ENCODE peak calls at places on chromosomes 6 and 20, in five cellular contexts. D, O, E, J and P are unnamed samples.

GRCh38 chr6:139037490-139037889 is 8.9 kb downstream of the ABRACL start:
- DNase-seq in D (no peak), O (no peak), E (no peak), J (no peak), P (no peak)

GRCh38 chr6:41736207-41736710 is 851 bp upstream of the TFEB start:
- DNase-seq in D (no peak), O (no peak), E (no peak), J (no peak), P (no peak)

GRCh38 chr6:83265384-83265783 is 72.2 kb downstream of the RWDD2A start:
- DNase-seq in D (no peak), O (no peak), E (peak), J (no peak), P (no peak)

GRCh38 chr6:156652231-156652750 is 124.9 kb upstream of the ARID1B start:
- DNase-seq in D (no peak), O (no peak), E (no peak), J (no peak), P (no peak)

GRCh38 chr20:61734733-61735502 is 330.8 kb downstream of the TAF4 start:
- DNase-seq in D (no peak), O (no peak), E (no peak), J (no peak), P (no peak)

GRCh38 chr20:44166008-44166407 is 21.0 kb downstream of the JPH2 start:
- DNase-seq in D (no peak), O (no peak), E (no peak), J (no peak), P (no peak)

GRCh38 chr6:26033132-26033941 is 53.9 kb upstream of the HFE start:
- DNase-seq in D (peak), O (peak), E (peak), J (peak), P (peak)

GRCh38 chr6:10383312-10384063 is 31.4 kb downstream of the TFAP2A start:
- DNase-seq in D (peak), O (no peak), E (no peak), J (no peak), P (no peak)

GRCh38 chr6:12967686-12968085 is 251.1 kb downstream of the PHACTR1 start:
- DNase-seq in D (no peak), O (no peak), E (no peak), J (no peak), P (no peak)

GRCh38 chr6:158815915-158816314 is 3.3 kb downstream of the EZR start:
- DNase-seq in D (no peak), O (no peak), E (no peak), J (no peak), P (no peak)

GRCh38 chr20:47544852-47545251 is 43.2 kb downstream of the NCOA3 start:
- DNase-seq in D (no peak), O (no peak), E (no peak), J (no peak), P (no peak)

GRCh38 chr6:14458669-14459266 is 341.2 kb downstream of the CD83 start:
- DNase-seq in D (no peak), O (no peak), E (no peak), J (no peak), P (no peak)

GRCh38 chr20:14921546-14921945 is 584.1 kb upstream of the FLRT3 start:
- DNase-seq in D (no peak), O (no peak), E (no peak), J (no peak), P (no peak)

GRCh38 chr6:18209539-18210197 is 54.4 kb downstream of the KDM1B start:
- DNase-seq in D (no peak), O (no peak), E (no peak), J (no peak), P (no peak)

GRCh38 chr20:47698142-47698541 is 87.1 kb downstream of the SULF2 start:
- DNase-seq in D (no peak), O (no peak), E (no peak), J (no peak), P (no peak)

GRCh38 chr6:129667621-129668020 is 42.4 kb downstream of the ARHGAP18 start:
- DNase-seq in D (no peak), O (no peak), E (no peak), J (no peak), P (no peak)

GRCh38 chr20:17227199-17227535 is 327 bp downstream of the PCSK2 start:
- DNase-seq in D (no peak), O (no peak), E (no peak), J (no peak), P (no peak)

GRCh38 chr20:17227669-17228623 is 1.1 kb downstream of the PCSK2 start:
- DNase-seq in D (no peak), O (no peak), E (no peak), J (no peak), P (no peak)

GRCh38 chr20:17226410-17227198 is at the start of gene PCSK2:
- DNase-seq in D (no peak), O (no peak), E (no peak), J (no peak), P (peak)

GRCh38 chr20:17229256-17229655 is 2.4 kb downstream of the PCSK2 start:
- DNase-seq in D (no peak), O (no peak), E (no peak), J (no peak), P (no peak)

GRCh38 chr20:17228624-17229061 is 1.8 kb downstream of the PCSK2 start:
- DNase-seq in D (no peak), O (no peak), E (no peak), J (no peak), P (no peak)
- H3K4me3 ChIP-seq in D (no peak), O (no peak), E (no peak), J (no peak), P (no peak)

GRCh38 chr6:160337301-160337700 is 10.9 kb upstream of the SLC22A3 start:
- DNase-seq in D (no peak), O (no peak), E (peak), J (no peak), P (no peak)

GRCh38 chr6:160333101-160333500 is 15.1 kb upstream of the SLC22A3 start:
- DNase-seq in D (no peak), O (no peak), E (no peak), J (no peak), P (no peak)

GRCh38 chr6:160337991-160338390 is 10.2 kb upstream of the SLC22A3 start:
- DNase-seq in D (no peak), O (no peak), E (peak), J (no peak), P (no peak)

GRCh38 chr6:160333841-160334240 is 14.3 kb upstream of the SLC22A3 start:
- DNase-seq in D (peak), O (no peak), E (no peak), J (no peak), P (no peak)

DNA sequence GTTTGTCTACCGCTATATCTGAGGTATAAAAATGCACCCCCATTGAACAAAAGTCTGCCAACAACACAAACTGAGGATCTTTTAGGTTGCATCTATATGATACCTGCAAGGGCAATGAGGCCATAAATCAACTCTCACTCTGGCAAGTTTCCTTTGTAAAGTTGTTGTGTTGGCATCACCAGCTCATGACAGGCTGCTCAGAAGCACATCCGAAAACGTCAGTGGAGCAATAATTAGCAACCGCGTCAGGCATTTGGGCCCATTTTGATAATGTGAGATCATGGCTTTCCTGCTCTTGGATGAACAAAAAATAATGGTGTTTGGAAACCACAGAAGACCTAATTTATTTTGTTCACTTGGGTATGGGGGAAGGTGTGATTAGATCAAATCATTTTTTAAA is 12.0 kb upstream of the SLC22A3 start:
- DNase-seq in D (no peak), O (no peak), E (no peak), J (no peak), P (no peak)
- H3K4me3 ChIP-seq in D (no peak), O (no peak), E (no peak), J (no peak), P (no peak)

DNA sequence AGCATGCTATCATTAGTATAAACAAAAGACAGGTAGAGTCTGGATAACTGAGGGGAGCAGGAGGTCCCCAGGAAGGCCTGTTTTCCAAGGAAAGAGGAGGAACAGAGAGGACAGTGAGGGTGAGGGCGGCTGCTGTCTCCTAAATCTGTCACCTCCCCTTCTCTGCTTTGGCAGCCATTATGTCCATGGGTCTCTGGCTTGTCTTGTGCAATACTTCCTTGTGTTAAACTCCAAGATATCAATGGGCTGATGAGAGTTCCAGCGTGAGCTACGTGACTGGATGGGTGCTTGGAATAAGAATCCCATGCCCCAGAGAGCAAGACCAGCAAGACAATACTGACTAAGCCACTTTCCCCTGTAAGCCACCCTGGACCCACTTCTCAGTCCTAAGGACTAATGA is 26.3 kb upstream of the DNAAF9 start:
- DNase-seq in D (no peak), O (no peak), E (no peak), J (no peak), P (no peak)
- H3K4me3 ChIP-seq in D (no peak), O (no peak), E (no peak), J (no peak), P (no peak)

GRCh38 chr6:87754828-87755227 is 52.8 kb upstream of the AKIRIN2 start:
- DNase-seq in D (no peak), O (no peak), E (no peak), J (no peak), P (no peak)
- H3K4me3 ChIP-seq in D (no peak), O (no peak), E (no peak), J (no peak), P (no peak)

GRCh38 chr6:121620002-121620740 is 184.7 kb downstream of the GJA1 start:
- DNase-seq in D (no peak), O (no peak), E (no peak), J (no peak), P (no peak)

GRCh38 chr6:121617388-121617787 is 181.9 kb downstream of the GJA1 start:
- DNase-seq in D (no peak), O (no peak), E (no peak), J (no peak), P (no peak)

GRCh38 chr6:121615493-121615892 is 180.0 kb downstream of the GJA1 start:
- DNase-seq in D (no peak), O (no peak), E (no peak), J (no peak), P (no peak)

GRCh38 chr6:121616411-121616810 is 181.0 kb downstream of the GJA1 start:
- DNase-seq in D (no peak), O (no peak), E (no peak), J (no peak), P (no peak)

GRCh38 chr6:121619013-121619412 is 183.6 kb downstream of the GJA1 start:
- DNase-seq in D (no peak), O (no peak), E (no peak), J (no peak), P (no peak)
- H3K4me3 ChIP-seq in D (no peak), O (no peak), E (no peak), J (no peak), P (no peak)

GRCh38 chr20:34250005-34250404 is 8.8 kb downstream of the ASIP start:
- DNase-seq in D (no peak), O (no peak), E (no peak), J (no peak), P (no peak)

GRCh38 chr20:34249291-34249690 is 8.1 kb downstream of the ASIP start:
- DNase-seq in D (peak), O (no peak), E (no peak), J (no peak), P (peak)

GRCh38 chr20:34254979-34255378 is 13.8 kb downstream of the ASIP start:
- DNase-seq in D (no peak), O (no peak), E (no peak), J (no peak), P (no peak)

GRCh38 chr20:34256629-34257124 is 15.5 kb downstream of the ASIP start:
- DNase-seq in D (no peak), O (no peak), E (no peak), J (no peak), P (no peak)

GRCh38 chr20:34251619-34252018 is 10.4 kb downstream of the ASIP start:
- DNase-seq in D (no peak), O (no peak), E (no peak), J (no peak), P (no peak)
- H3K4me3 ChIP-seq in D (no peak), O (no peak), E (no peak), J (no peak), P (no peak)

GRCh38 chr6:52497652-52498408 is 77.7 kb downstream of the EFHC1 start:
- DNase-seq in D (peak), O (no peak), E (no peak), J (no peak), P (no peak)
- H3K4me3 ChIP-seq in D (peak), O (no peak), E (no peak), J (no peak), P (no peak)

GRCh38 chr20:35171753-35172433 is at the start of gene PROCR:
- DNase-seq in D (no peak), O (peak), E (peak), J (no peak), P (no peak)

GRCh38 chr20:35173576-35174192 is 1.8 kb downstream of the PROCR start:
- DNase-seq in D (no peak), O (no peak), E (no peak), J (no peak), P (no peak)

GRCh38 chr20:35174458-35175216 is 2.8 kb downstream of the PROCR start:
- DNase-seq in D (no peak), O (no peak), E (no peak), J (no peak), P (no peak)

GRCh38 chr20:35172434-35172806 is 548 bp downstream of the PROCR start:
- DNase-seq in D (no peak), O (no peak), E (no peak), J (no peak), P (no peak)

DNA sequence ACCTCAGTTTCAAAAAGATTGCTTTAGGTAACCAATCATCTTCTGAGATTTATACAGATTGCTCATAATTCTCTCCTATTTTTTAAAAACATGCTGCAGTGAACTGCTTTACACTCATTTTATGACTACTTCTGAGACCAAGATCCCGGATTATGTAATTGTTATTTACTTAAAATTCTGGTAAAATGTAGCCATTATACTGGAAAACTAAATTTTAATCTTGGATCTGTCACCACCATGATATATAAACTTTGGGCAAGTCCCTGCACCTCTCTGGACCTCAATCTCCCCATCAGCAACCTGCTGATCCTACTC is 477 bp upstream of the PROCR start:
- DNase-seq in D (no peak), O (no peak), E (no peak), J (no peak), P (no peak)
- H3K4me3 ChIP-seq in D (no peak), O (peak), E (no peak), J (peak), P (no peak)

GRCh38 chr6:21740719-21741118 is 147.2 kb downstream of the SOX4 start:
- DNase-seq in D (no peak), O (no peak), E (no peak), J (no peak), P (no peak)
- H3K4me3 ChIP-seq in D (no peak), O (peak), E (no peak), J (no peak), P (no peak)

GRCh38 chr6:16802071-16802470 is 40.8 kb upstream of the ATXN1 start:
- DNase-seq in D (no peak), O (no peak), E (no peak), J (no peak), P (no peak)

GRCh38 chr6:16804515-16805161 is 43.4 kb upstream of the ATXN1 start:
- DNase-seq in D (no peak), O (no peak), E (no peak), J (no peak), P (no peak)

GRCh38 chr6:16804007-16804303 is 42.7 kb upstream of the ATXN1 start:
- DNase-seq in D (no peak), O (no peak), E (no peak), J (no peak), P (no peak)

GRCh38 chr6:16805190-16805860 is 44.1 kb upstream of the ATXN1 start:
- DNase-seq in D (no peak), O (no peak), E (no peak), J (no peak), P (no peak)

GRCh38 chr6:16803294-16804006 is 42.2 kb upstream of the ATXN1 start:
- DNase-seq in D (no peak), O (no peak), E (peak), J (no peak), P (no peak)
- H3K4me3 ChIP-seq in D (no peak), O (no peak), E (no peak), J (no peak), P (no peak)